ENCODE peak calls at places on chromosomes 2 and 18, in six cellular contexts. T is fibroblast of villous mesenchyme, V is BJ, C is GM23248, E is psoas muscle, Y is lung. L is an unnamed sample.

GRCh38 chr2:86442642-86443005 is 1.5 kb downstream of the KDM3A start:
- DNase-seq in T (peak), V (peak), E (peak), C (peak), Y (peak), L (peak)

GRCh38 chr18:35030234-35030989 is 10.8 kb upstream of the MAPRE2 start:
- DNase-seq in E (no peak), T (no peak), V (no peak), Y (no peak), C (no peak), L (no peak)

GRCh38 chr18:61876899-61877298 is 15.9 kb downstream of the RNF152 start:
- DNase-seq in Y (no peak), E (no peak), V (no peak), T (no peak), C (no peak), L (no peak)

GRCh38 chr2:178404380-178404767 is 46.6 kb downstream of the PRKRA start:
- DNase-seq in Y (no peak), V (peak), T (peak), C (peak), E (peak), L (peak)

GRCh38 chr2:159042115-159042850 is 73.8 kb downstream of the TANC1 start:
- DNase-seq in Y (peak), V (no peak), C (no peak), T (no peak), E (no peak), L (peak)

GRCh38 chr18:8348051-8348450 is 261.2 kb upstream of the RAB12 start:
- DNase-seq in T (no peak), C (no peak), E (no peak), V (no peak), Y (no peak), L (no peak)

GRCh38 chr2:100731535-100731981 is 88.4 kb upstream of the NPAS2 start:
- DNase-seq in V (no peak), T (no peak), Y (no peak), C (peak), E (no peak), L (peak)

GRCh38 chr2:46377287-46377605 is 80.0 kb downstream of the EPAS1 start:
- DNase-seq in T (peak), V (no peak), Y (no peak), C (no peak), E (no peak), L (no peak)

GRCh38 chr18:43965691-43966090 is 688.4 kb upstream of the SYT4 start:
- DNase-seq in C (no peak), T (peak), Y (no peak), E (no peak), V (no peak), L (no peak)

GRCh38 chr18:34710430-34711386 is 610 bp downstream of the DTNA start:
- DNase-seq in E (no peak), C (peak), V (peak), T (peak), Y (no peak), L (no peak)

GRCh38 chr2:16635796-16636699 is 29.6 kb downstream of the CYRIA start:
- DNase-seq in Y (no peak), E (no peak), T (no peak), V (no peak), C (no peak), L (no peak)

GRCh38 chr18:49467019-49467563 is 6.6 kb upstream of the DYM start:
- DNase-seq in V (no peak), E (no peak), C (no peak), Y (no peak), T (no peak), L (no peak)

GRCh38 chr2:86201951-86202692 is 2.9 kb downstream of the MRPL35 start:
- DNase-seq in T (peak), V (no peak), E (no peak), C (peak), Y (no peak), L (no peak)

GRCh38 chr2:111205774-111206173 is 85.1 kb downstream of the BCL2L11 start:
- DNase-seq in Y (no peak), V (no peak), C (no peak), T (no peak), E (no peak), L (peak)

GRCh38 chr18:58279504-58280158 is 235.6 kb downstream of the NEDD4L start:
- DNase-seq in V (no peak), Y (peak), T (no peak), E (no peak), C (no peak), L (peak)

GRCh38 chr2:61662990-61663389 is 124.8 kb upstream of the XPO1 start:
- DNase-seq in T (no peak), E (no peak), Y (no peak), C (no peak), V (no peak), L (peak)

GRCh38 chr18:37419272-37419671 is 146.3 kb downstream of the CELF4 start:
- DNase-seq in E (no peak), Y (no peak), C (peak), T (no peak), V (peak), L (peak)

GRCh38 chr2:19508-19907 is 26.8 kb downstream of the FAM110C start:
- DNase-seq in Y (no peak), T (no peak), E (no peak), C (no peak), V (no peak), L (no peak)

GRCh38 chr2:217387776-217388381 is 528.0 kb upstream of the TNP1 start:
- DNase-seq in Y (no peak), T (no peak), C (no peak), V (no peak), E (no peak), L (no peak)

GRCh38 chr2:233422050-233422639 is 67.9 kb downstream of the DGKD start:
- DNase-seq in E (peak), Y (peak), T (no peak), C (no peak), V (no peak), L (peak)

GRCh38 chr2:241965931-241966412 is 96.4 kb downstream of the RTP5 start:
- DNase-seq in V (peak), C (peak), E (no peak), T (peak), Y (peak), L (peak)
- H3K4me3 ChIP-seq in V (peak), C (peak), E (no peak), T (peak), Y (no peak), L (no peak)

GRCh38 chr2:218400167-218400929 is 680 bp downstream of the CTDSP1 start:
- DNase-seq in E (peak), Y (peak), C (peak), T (peak), V (no peak), L (peak)
- H3K4me3 ChIP-seq in E (peak), Y (peak), C (peak), T (peak), V (peak), L (peak)

DNA sequence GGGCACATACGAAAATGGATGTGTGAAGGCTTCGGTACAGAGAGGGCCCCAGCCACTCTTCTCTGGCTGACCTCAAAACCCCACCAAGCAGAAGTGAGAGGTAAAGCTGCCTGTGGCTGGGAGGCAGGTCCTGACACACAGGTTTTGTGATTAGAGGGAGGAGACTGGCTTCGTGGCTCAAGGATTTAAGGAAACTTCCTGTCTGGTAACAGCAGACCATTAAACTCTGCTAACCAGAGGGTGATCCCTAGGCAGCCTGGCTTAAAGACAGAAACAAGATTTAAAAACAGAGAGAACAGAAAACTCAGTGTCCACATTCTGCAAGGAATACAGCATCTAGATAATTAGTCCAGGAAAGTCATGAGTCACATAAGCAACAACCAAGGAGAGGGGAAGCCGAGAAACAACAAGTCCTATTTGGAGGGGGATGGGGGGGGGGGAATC is 101.9 kb downstream of the NFATC1 start:
- DNase-seq in V (no peak), Y (no peak), T (peak), C (no peak), E (no peak), L (no peak)
- H3K4me3 ChIP-seq in V (no peak), Y (no peak), T (no peak), C (no peak), E (no peak), L (no peak)

GRCh38 chr2:129923265-129924141 is 56.0 kb upstream of the RAB6C start:
- DNase-seq in E (no peak), T (peak), V (no peak), C (peak), Y (no peak), L (peak)
- H3K4me3 ChIP-seq in E (no peak), T (no peak), V (no peak), C (no peak), Y (no peak), L (no peak)

GRCh38 chr18:59898093-59898492 is 1.7 kb upstream of the PMAIP1 start:
- DNase-seq in Y (no peak), V (no peak), T (no peak), E (no peak), C (no peak), L (no peak)

GRCh38 chr18:59900222-59901128 is 679 bp downstream of the PMAIP1 start:
- DNase-seq in E (no peak), V (no peak), C (peak), T (peak), Y (peak), L (peak)

GRCh38 chr18:59898609-59899297 is 1.0 kb upstream of the PMAIP1 start:
- DNase-seq in V (no peak), T (no peak), Y (no peak), E (no peak), C (no peak), L (peak)

GRCh38 chr18:59899298-59900221 is at the start of gene PMAIP1:
- DNase-seq in Y (peak), E (peak), T (peak), V (no peak), C (peak), L (peak)

DNA sequence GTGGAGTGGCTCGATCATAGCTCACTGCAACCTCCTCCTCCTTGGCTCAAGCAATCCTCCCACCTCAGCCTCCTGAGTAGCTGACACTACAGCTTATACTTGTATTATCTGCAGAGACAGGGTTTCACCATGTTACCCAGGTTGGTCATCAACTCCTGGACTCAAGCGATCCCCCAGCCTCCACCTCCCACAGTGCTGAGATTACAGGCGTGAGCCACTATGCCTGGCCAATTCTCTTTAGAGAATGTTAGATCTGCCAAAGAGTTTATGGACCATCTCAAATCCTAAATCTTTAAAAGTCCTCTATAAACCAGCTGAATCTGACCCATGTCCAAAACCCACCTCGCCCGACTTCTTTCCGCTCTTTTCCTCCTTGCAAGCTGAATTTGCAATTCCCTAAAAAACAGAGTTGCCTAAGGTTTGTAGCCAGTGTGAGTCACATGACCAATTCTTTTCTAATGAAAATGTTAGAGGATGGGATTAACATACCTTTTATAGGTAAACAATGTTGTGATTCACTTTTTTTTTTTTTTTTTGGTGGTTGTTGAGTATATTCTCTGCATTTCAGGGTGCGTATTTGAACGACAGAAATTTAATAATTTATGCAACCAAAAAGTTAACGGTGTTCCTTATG is 2.4 kb upstream of the PMAIP1 start:
- DNase-seq in E (no peak), T (no peak), V (no peak), Y (no peak), C (no peak), L (no peak)
- H3K4me3 ChIP-seq in E (no peak), T (no peak), V (no peak), Y (no peak), C (no peak), L (no peak)

GRCh38 chr2:202269585-202269984 is 4.0 kb downstream of the NOP58 start:
- DNase-seq in C (peak), T (no peak), V (no peak), E (no peak), Y (no peak), L (no peak)
- H3K4me3 ChIP-seq in C (no peak), T (no peak), V (no peak), E (no peak), Y (no peak), L (no peak)

GRCh38 chr18:7117390-7118355 is at the start of gene LAMA1:
- DNase-seq in E (no peak), Y (no peak), T (no peak), C (peak), V (no peak), L (peak)
- H3K4me3 ChIP-seq in E (peak), Y (peak), T (peak), C (peak), V (peak), L (peak)

GRCh38 chr2:129877289-129877741 is 102.2 kb upstream of the RAB6C start:
- DNase-seq in Y (peak), C (peak), E (peak), T (peak), V (peak), L (peak)
- H3K4me3 ChIP-seq in Y (peak), C (peak), E (peak), T (peak), V (peak), L (peak)

GRCh38 chr2:43155842-43156511 is 70.4 kb downstream of the ZFP36L2 start:
- DNase-seq in V (no peak), T (no peak), C (no peak), E (no peak), Y (no peak), L (no peak)

GRCh38 chr2:43160778-43161177 is 65.6 kb downstream of the ZFP36L2 start:
- DNase-seq in C (no peak), V (no peak), E (no peak), Y (no peak), T (no peak), L (no peak)

GRCh38 chr2:43159797-43160196 is 66.6 kb downstream of the ZFP36L2 start:
- DNase-seq in C (peak), V (no peak), Y (no peak), E (no peak), T (no peak), L (no peak)

GRCh38 chr2:43157506-43158232 is 68.7 kb downstream of the ZFP36L2 start:
- DNase-seq in C (peak), V (no peak), Y (no peak), E (no peak), T (no peak), L (peak)

GRCh38 chr2:43158259-43158880 is 68.0 kb downstream of the ZFP36L2 start:
- DNase-seq in Y (peak), V (peak), C (peak), E (peak), T (peak), L (peak)
- H3K4me3 ChIP-seq in Y (no peak), V (no peak), C (peak), E (no peak), T (no peak), L (no peak)